ENCODE peak calls at places on chromosomes 4 and X, in nine cellular contexts. I is GM23338, G is SK-N-SH, C is GM23248, S is HCT116, U is OCI-LY7, N is PC-3, L is neural progenitor cell, Y is MM.1S. Q is an unnamed sample.

GRCh38 chrX:27966955-27967354 is 14.3 kb downstream of the DCAF8L1 start:
- DNase-seq in S (no peak), Y (no peak), C (no peak), U (no peak), G (no peak), N (peak), L (no peak), I (no peak), Q (peak)

GRCh38 chrX:135505356-135505755 is 15.1 kb upstream of the INTS6L start:
- DNase-seq in G (no peak), S (no peak), L (no peak), N (no peak), U (no peak), C (peak), I (no peak), Y (no peak), Q (no peak)

GRCh38 chr4:11074581-11075241 is 354.0 kb downstream of the HS3ST1 start:
- DNase-seq in U (no peak), I (no peak), L (no peak), G (no peak), S (no peak), N (no peak), C (no peak), Y (no peak), Q (no peak)

GRCh38 chrX:79572566-79572965 is 205.4 kb upstream of the ITM2A start:
- DNase-seq in N (no peak), I (no peak), G (no peak), Y (no peak), L (no peak), U (no peak), S (no peak), C (no peak), Q (no peak)

GRCh38 chr4:960140-960735 is 13.1 kb downstream of the DGKQ start:
- DNase-seq in G (peak), C (no peak), N (no peak), I (no peak), Y (no peak), S (no peak), U (no peak), L (no peak), Q (no peak)

GRCh38 chr4:13611283-13611842 is 16.2 kb downstream of the BOD1L1 start:
- DNase-seq in S (no peak), N (no peak), L (no peak), C (peak), G (no peak), Y (peak), U (peak), I (no peak), Q (no peak)

GRCh38 chr4:123603165-123603564 is 206.6 kb downstream of the SPRY1 start:
- DNase-seq in S (no peak), I (no peak), Y (no peak), N (peak), L (no peak), C (peak), U (no peak), G (no peak), Q (peak)

GRCh38 chrX:138775501-138775900 is 64.0 kb upstream of the FGF13 start:
- DNase-seq in S (no peak), C (peak), G (peak), U (peak), L (peak), N (peak), Y (peak), I (peak), Q (peak)

GRCh38 chr4:128424524-128425195 is 137.0 kb upstream of the PGRMC2 start:
- DNase-seq in Y (no peak), C (peak), I (no peak), N (peak), U (no peak), G (no peak), S (no peak), L (no peak), Q (no peak)

GRCh38 chrX:53227224-53227765 is 2.3 kb upstream of the KDM5C start:
- DNase-seq in G (no peak), Y (no peak), C (no peak), L (no peak), S (no peak), N (no peak), U (peak), I (no peak), Q (no peak)

GRCh38 chrX:53230116-53230515 is 5.1 kb upstream of the KDM5C start:
- DNase-seq in L (no peak), Y (no peak), S (no peak), U (no peak), I (peak), N (no peak), G (no peak), C (no peak), Q (no peak)

GRCh38 chrX:53224860-53225797 is at the start of gene KDM5C:
- DNase-seq in U (peak), N (peak), L (peak), Y (peak), G (peak), C (peak), S (peak), I (peak), Q (peak)

GRCh38 chrX:53223068-53223693 is 1.8 kb downstream of the KDM5C start:
- DNase-seq in Y (no peak), I (no peak), N (peak), U (no peak), L (peak), S (no peak), C (peak), G (no peak), Q (no peak)

GRCh38 chrX:53223955-53224859 is 800 bp downstream of the KDM5C start:
- DNase-seq in Y (no peak), S (peak), N (peak), L (peak), U (peak), C (peak), I (peak), G (peak), Q (peak)
- TF ChIP-seq EZH2phosphoT487 in Y (no peak), S (no peak), N (no peak), L (no peak), U (no peak), C (no peak), I (no peak), G (no peak), Q (no peak)

DNA sequence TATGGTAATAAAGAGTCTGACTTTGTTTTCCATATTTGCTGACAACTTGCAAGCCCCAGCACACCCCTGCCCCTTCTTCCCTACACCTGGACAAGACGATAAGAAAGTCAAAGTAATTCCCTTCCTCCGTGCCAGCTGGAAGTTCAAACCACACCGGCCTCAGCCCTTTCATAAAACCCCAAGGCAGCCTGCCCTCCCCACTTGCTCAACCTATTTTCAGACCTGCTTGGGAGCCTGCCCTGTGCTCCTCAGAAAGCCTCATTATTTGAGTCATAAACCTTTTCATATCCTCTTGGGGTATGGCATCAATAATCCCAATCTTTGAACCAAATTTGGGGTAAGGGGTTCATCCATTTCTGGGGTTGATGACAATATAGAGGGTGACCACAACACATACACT is 29.5 kb downstream of the NIPAL1 start:
- DNase-seq in Y (no peak), S (no peak), U (no peak), N (no peak), I (no peak), C (no peak), G (no peak), L (no peak), Q (no peak)
- TF ChIP-seq EZH2phosphoT487 in Y (no peak), S (no peak), U (no peak), N (no peak), I (no peak), C (no peak), G (no peak), L (no peak), Q (no peak)

DNA sequence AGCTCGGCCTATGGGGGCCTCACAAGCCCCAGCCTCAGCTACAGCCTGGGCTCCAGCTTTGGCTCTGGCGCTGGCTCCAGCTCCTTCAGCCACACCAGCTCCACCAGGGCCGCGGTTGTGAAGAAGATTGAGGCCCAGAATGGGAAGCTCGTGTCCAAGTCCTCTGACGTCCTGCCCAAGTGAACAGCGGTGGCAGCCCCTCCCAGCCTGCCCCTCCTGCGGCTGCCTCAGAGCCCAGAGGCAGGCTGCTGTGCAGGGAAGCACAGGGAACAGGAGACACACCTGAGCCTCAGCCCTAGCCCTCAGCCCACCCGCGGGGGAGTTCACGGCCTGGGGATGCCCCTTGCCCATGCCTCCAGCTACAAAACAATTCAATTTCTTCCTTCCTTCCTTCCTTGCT is 75.7 kb upstream of the ZXDA start:
- DNase-seq in I (no peak), G (no peak), L (no peak), N (no peak), U (no peak), S (no peak), C (no peak), Y (no peak), Q (no peak)
- TF ChIP-seq EZH2phosphoT487 in I (no peak), G (no peak), L (no peak), N (no peak), U (no peak), S (no peak), C (no peak), Y (no peak), Q (no peak)

GRCh38 chr4:184795214-184795844 is 30.4 kb downstream of the ACSL1 start:
- DNase-seq in U (no peak), L (no peak), N (no peak), I (no peak), C (no peak), G (no peak), Y (no peak), S (no peak), Q (no peak)

GRCh38 chr4:184792334-184792733 is 33.4 kb downstream of the ACSL1 start:
- DNase-seq in S (no peak), U (no peak), L (no peak), I (no peak), N (no peak), C (no peak), Y (no peak), G (no peak), Q (no peak)

GRCh38 chr4:184794470-184794869 is 31.3 kb downstream of the ACSL1 start:
- DNase-seq in S (no peak), L (no peak), G (no peak), C (no peak), U (no peak), N (no peak), Y (no peak), I (no peak), Q (no peak)

GRCh38 chr4:184793735-184794355 is 31.9 kb downstream of the ACSL1 start:
- DNase-seq in I (no peak), U (no peak), N (no peak), L (no peak), G (no peak), Y (no peak), C (no peak), S (no peak), Q (no peak)

DNA sequence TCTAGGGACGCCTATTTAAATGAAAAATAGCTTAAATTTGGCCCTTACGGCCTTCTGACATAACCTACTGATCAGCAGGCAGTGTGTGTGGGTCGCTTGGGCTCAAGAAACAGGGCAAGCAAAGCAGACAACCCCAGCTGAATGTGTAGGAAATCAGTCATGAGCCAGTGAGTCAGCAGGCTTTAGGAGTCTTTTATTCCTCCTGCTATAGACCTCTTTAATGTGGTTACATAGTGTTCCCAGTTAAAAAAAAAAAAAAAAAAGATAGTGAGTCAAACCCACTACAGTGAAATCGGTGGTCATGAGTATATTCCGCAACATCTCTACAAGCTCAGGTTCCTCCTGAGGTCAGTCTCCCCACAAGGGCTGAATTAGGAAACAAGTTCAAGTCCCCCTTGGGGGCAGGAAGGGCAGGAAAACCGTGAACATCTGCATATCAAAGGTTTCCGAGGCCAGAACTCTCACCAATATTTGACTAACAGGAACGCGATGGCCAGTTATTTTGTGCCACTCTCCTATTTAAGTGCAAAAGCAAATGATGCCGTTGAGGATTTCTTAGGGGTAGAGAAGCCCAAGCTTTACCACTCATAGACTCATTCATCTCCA is 32.7 kb downstream of the ACSL1 start:
- DNase-seq in U (no peak), N (peak), C (peak), S (peak), G (no peak), Y (no peak), L (no peak), I (no peak), Q (peak)
- TF ChIP-seq EZH2phosphoT487 in U (no peak), N (no peak), C (no peak), S (no peak), G (no peak), Y (no peak), L (no peak), I (no peak), Q (no peak)

GRCh38 chr4:113222006-113222405 is 172.6 kb downstream of the ANK2 start:
- DNase-seq in U (no peak), Y (no peak), S (no peak), I (no peak), C (peak), N (no peak), G (no peak), L (no peak), Q (no peak)
- TF ChIP-seq EZH2phosphoT487 in U (no peak), Y (no peak), S (no peak), I (no peak), C (no peak), N (no peak), G (no peak), L (no peak), Q (no peak)

GRCh38 chrX:71911023-71911730 is 532 bp downstream of the NHSL2 start:
- DNase-seq in Y (peak), I (peak), G (peak), C (peak), L (peak), S (no peak), N (no peak), U (no peak), Q (peak)
- TF ChIP-seq EZH2phosphoT487 in Y (no peak), I (no peak), G (no peak), C (no peak), L (no peak), S (no peak), N (no peak), U (no peak), Q (no peak)

GRCh38 chr4:152036626-152037025 is 275.8 kb upstream of the GATB start:
- DNase-seq in L (no peak), N (no peak), C (peak), Y (no peak), S (no peak), U (no peak), G (no peak), I (no peak), Q (no peak)

GRCh38 chr4:152033621-152034020 is 272.8 kb upstream of the GATB start:
- DNase-seq in G (no peak), I (no peak), C (peak), Y (no peak), S (no peak), L (no peak), U (no peak), N (no peak), Q (no peak)

GRCh38 chr4:152028131-152028530 is 267.3 kb upstream of the GATB start:
- DNase-seq in Y (no peak), L (peak), S (no peak), C (no peak), N (no peak), I (no peak), G (no peak), U (no peak), Q (no peak)

GRCh38 chr4:152029631-152030030 is 268.8 kb upstream of the GATB start:
- DNase-seq in L (no peak), I (no peak), C (no peak), N (no peak), S (no peak), G (no peak), U (no peak), Y (no peak), Q (no peak)

DNA sequence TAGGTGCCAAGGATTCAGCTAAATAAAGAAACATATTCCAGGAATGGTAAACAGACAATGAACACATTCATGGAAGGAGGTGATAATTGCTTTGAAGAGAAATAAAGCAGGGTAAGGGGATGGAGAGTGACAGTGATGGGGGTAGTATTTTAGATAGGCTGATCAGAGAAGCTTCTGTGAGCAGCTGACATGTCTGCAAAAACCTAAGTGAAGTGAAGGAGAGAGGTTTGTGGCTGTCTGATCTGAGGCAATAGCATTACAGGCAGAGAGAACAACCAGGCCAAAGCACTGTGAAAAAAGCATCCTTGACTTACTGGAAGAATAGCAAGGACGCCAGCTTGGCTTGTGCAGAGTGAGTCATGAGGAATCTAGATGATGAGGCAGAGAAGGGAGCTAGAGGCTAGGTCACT is 271.9 kb upstream of the GATB start:
- DNase-seq in N (peak), C (peak), G (no peak), L (no peak), Y (no peak), I (no peak), S (no peak), U (no peak), Q (peak)
- TF ChIP-seq EZH2phosphoT487 in N (no peak), C (no peak), G (no peak), L (no peak), Y (no peak), I (no peak), S (no peak), U (no peak), Q (no peak)

GRCh38 chr4:6706173-6706572 is 3.5 kb downstream of the MRFAP1L1 start:
- DNase-seq in U (no peak), G (no peak), Y (no peak), L (no peak), N (no peak), I (no peak), S (no peak), C (no peak), Q (no peak)

GRCh38 chr4:6709230-6710114 is at the start of gene MRFAP1L1:
- DNase-seq in N (peak), L (peak), G (peak), Y (peak), U (peak), S (peak), I (peak), C (peak), Q (peak)

GRCh38 chr4:6703786-6704185 is 5.9 kb downstream of the MRFAP1L1 start:
- DNase-seq in S (no peak), I (no peak), N (no peak), Y (no peak), C (peak), U (no peak), G (no peak), L (no peak), Q (no peak)

GRCh38 chr4:6702761-6703160 is 6.9 kb downstream of the MRFAP1L1 start:
- DNase-seq in Y (no peak), S (no peak), U (no peak), I (no peak), N (no peak), L (no peak), G (no peak), C (no peak), Q (no peak)

GRCh38 chr4:6705638-6706037 is 4.0 kb downstream of the MRFAP1L1 start:
- DNase-seq in L (no peak), Y (no peak), C (no peak), S (no peak), N (no peak), G (no peak), I (no peak), U (no peak), Q (no peak)
- TF ChIP-seq EZH2phosphoT487 in L (no peak), Y (no peak), C (no peak), S (no peak), N (no peak), G (no peak), I (no peak), U (no peak), Q (no peak)